ENCODE peak calls at places on chromosomes 16 and 17, in nine cellular contexts. S is heart right ventricle, N is WTC11, G is brain microvascular endothelial cell, Z is Caco-2, Q is psoas muscle, I is type B pancreatic cell, D is breast epithelium, W is nephron progenitor cell. V is an unnamed sample.

GRCh38 chr17:45096141-45096540 is 35.0 kb downstream of the NMT1 start:
- DNase-seq in S (no peak), W (no peak), N (no peak), Z (no peak), G (peak), Q (no peak), I (no peak), D (no peak), V (no peak)

GRCh38 chr17:71511266-71511995 is 609.4 kb upstream of the SOX9 start:
- DNase-seq in D (no peak), Q (no peak), G (no peak), Z (no peak), I (no peak), W (no peak), S (no peak), N (no peak), V (no peak)

GRCh38 chr16:84687715-84688114 is 12.1 kb upstream of the USP10 start:
- DNase-seq in Q (no peak), G (peak), W (no peak), N (no peak), S (no peak), Z (no peak), I (no peak), D (no peak), V (no peak)

GRCh38 chr17:28145348-28145747 is 102.9 kb downstream of the NLK start:
- DNase-seq in D (no peak), Z (no peak), I (no peak), G (peak), Q (no peak), W (no peak), S (no peak), N (no peak), V (no peak)

GRCh38 chr17:69715656-69716055 is 301.2 kb downstream of the MAP2K6 start:
- DNase-seq in Z (no peak), I (no peak), N (no peak), S (no peak), G (no peak), W (no peak), D (no peak), Q (no peak), V (no peak)

GRCh38 chr17:28427372-28427771 is 21.4 kb upstream of the SLC46A1 start:
- DNase-seq in Q (no peak), W (no peak), D (no peak), I (no peak), S (no peak), Z (no peak), N (no peak), G (no peak), V (no peak)

GRCh38 chr16:84466692-84467091 is 37.8 kb downstream of the MEAK7 start:
- DNase-seq in N (no peak), Q (no peak), W (no peak), Z (no peak), D (no peak), I (no peak), G (no peak), S (no peak), V (no peak)

GRCh38 chr16:90022209-90023077 is 3.2 kb upstream of the DBNDD1 start:
- DNase-seq in S (peak), G (peak), W (no peak), D (peak), Z (peak), Q (peak), I (no peak), N (peak), V (peak)

GRCh38 chr17:36977568-36977967 is 28.8 kb downstream of the AATF start:
- DNase-seq in D (no peak), W (no peak), S (no peak), G (no peak), I (no peak), Q (no peak), Z (no peak), N (no peak), V (no peak)

DNA sequence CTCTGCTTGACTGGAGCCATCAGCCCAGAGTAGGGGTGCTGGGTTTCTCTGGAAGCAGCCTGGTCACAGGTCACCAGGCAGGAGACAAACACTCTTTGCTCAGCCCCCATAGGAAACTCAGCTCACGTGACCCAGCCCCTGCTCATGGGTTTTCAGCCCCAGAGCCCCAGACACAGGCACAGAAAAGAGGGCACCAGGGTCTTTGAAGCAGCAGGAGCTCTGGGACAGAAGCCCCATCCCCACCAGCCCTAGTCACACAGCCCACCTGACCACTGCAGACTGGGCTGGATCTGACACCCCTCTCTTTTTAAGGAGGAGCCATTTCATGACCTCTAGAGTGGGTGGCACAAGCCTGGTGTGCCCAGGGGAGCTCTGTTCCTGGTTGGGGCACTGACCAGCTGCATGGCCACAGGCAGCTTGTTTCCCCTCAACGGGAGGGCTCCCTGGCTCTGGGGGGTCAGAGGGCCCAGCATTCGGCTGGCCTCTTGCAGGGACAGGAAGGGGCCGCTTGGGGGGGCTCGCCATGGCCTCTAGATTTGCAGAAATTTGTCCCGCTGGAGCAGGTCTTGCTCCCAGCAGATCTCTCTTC is 13.8 kb upstream of the CD79B start:
- DNase-seq in S (no peak), I (no peak), W (peak), Z (no peak), G (no peak), Q (no peak), D (no peak), N (no peak), V (peak)
- TF ChIP-seq CTCF in S (no peak), I (no peak), W (no peak), Z (no peak), G (no peak), Q (no peak), D (no peak), N (no peak), V (no peak)

GRCh38 chr16:46973457-46974324 is at the start of gene DNAJA2:
- DNase-seq in I (peak), S (peak), Z (peak), Q (peak), N (peak), G (peak), W (peak), D (peak), V (peak)
- TF ChIP-seq CTCF in I (no peak), S (no peak), Z (no peak), Q (peak), N (no peak), G (no peak), W (no peak), D (no peak), V (no peak)

GRCh38 chr17:7841622-7842379 is 7.8 kb downstream of the KDM6B start:
- DNase-seq in Q (peak), I (peak), Z (peak), G (peak), N (peak), S (peak), D (peak), W (peak), V (peak)

GRCh38 chr17:7843536-7844291 is 9.7 kb downstream of the KDM6B start:
- DNase-seq in W (peak), S (peak), D (peak), I (no peak), Q (peak), G (peak), N (peak), Z (peak), V (peak)

GRCh38 chr17:7841309-7841621 is 7.2 kb downstream of the KDM6B start:
- DNase-seq in W (no peak), G (no peak), D (no peak), I (no peak), Z (no peak), S (no peak), Q (no peak), N (no peak), V (no peak)

GRCh38 chr17:7842950-7843535 is 9.0 kb downstream of the KDM6B start:
- DNase-seq in D (peak), G (peak), N (peak), I (no peak), S (peak), Q (peak), W (no peak), Z (no peak), V (peak)

DNA sequence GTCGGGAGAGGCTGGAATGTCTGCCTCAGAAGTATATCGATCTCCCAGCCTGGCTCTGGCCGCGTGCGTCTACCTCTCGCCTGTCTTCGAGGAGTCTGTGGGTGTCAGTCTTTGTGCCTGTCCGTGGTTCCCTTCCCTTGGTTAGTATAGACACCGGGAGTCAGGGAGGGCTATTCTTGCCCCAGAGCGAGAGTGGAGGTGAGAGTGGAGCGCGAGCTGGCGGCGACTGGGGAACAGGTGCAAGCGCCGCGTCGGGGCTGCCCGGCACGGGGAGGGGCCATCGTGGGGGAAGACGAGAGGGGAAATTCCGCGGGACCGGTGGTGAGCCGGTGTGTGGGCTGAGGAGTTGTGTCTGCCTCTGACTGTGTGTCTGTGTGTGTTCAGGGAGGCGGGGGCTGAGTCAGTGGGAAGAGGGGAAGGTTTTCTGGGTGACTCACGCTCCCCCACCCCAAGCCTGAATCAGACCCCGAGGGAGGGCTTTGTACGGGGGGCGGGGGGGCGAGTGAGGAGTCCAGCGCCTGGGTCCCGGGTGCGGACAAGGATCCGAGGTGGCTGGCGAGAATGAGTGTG is 8.4 kb downstream of the KDM6B start:
- DNase-seq in Q (peak), G (peak), I (no peak), Z (peak), W (no peak), N (no peak), D (peak), S (peak), V (no peak)
- TF ChIP-seq CTCF in Q (no peak), G (no peak), I (no peak), Z (no peak), W (no peak), N (no peak), D (no peak), S (no peak), V (no peak)

DNA sequence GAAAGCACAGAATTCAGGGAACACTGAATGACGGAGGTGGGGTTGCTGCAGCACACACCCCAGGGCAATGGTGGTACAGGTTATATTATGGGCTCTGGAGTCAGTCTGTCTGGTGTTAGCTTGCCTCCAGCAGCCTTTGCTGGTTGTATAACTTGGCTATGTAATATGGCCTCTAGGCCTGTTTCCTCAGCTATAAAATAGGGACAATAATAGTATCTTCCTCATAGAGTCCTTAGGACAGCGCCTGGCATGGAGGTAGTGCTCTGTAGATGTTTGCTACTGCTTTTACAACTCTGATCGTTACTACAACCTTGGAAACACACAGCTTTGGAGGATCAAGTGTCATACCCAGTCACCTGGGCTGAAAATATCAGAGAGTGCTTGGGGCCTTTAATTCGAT is 31.5 kb downstream of the GTF3C1 start:
- DNase-seq in I (no peak), D (no peak), Q (no peak), Z (no peak), N (no peak), G (no peak), W (no peak), S (no peak), V (no peak)
- TF ChIP-seq CTCF in I (no peak), D (no peak), Q (no peak), Z (no peak), N (no peak), G (no peak), W (no peak), S (no peak), V (no peak)

DNA sequence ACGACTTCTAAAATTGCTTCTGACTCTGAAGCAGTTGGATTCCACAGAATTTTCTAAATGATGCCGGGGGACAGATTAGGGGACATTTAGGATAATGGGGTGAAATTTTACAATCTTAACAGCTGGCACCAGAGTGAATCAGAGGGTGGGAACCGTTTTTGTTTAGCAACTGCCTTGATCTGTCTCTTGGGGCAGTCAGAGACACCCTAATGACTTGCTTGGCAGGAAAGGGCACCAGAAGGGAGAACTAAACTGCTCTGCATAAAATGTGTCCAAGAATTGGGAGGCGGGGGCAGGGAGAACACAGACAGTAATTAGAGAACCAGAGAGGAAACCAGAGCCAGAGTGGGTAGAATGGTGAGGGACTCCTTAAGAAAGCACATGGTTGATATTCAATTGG is 6.1 kb upstream of the ABCC12 start:
- DNase-seq in I (no peak), Q (no peak), D (no peak), S (no peak), W (no peak), Z (no peak), N (no peak), G (no peak), V (no peak)
- TF ChIP-seq CTCF in I (no peak), Q (no peak), D (no peak), S (no peak), W (no peak), Z (no peak), N (no peak), G (no peak), V (no peak)

GRCh38 chr16:87185313-87185712 is 131.9 kb downstream of the C16orf95 start:
- DNase-seq in Q (no peak), W (no peak), N (no peak), Z (no peak), G (no peak), I (no peak), D (no peak), S (no peak), V (no peak)
- TF ChIP-seq CTCF in Q (no peak), W (no peak), N (no peak), Z (no peak), G (peak), I (peak), D (no peak), S (no peak), V (no peak)

GRCh38 chr17:50953831-50954601 is 87.9 kb upstream of the TOB1 start:
- DNase-seq in Z (peak), I (no peak), D (peak), N (peak), G (peak), S (peak), Q (peak), W (peak), V (no peak)

GRCh38 chr17:50955667-50956120 is 89.5 kb upstream of the TOB1 start:
- DNase-seq in N (no peak), I (no peak), S (no peak), Z (peak), W (no peak), Q (no peak), G (no peak), D (no peak), V (no peak)

GRCh38 chr17:50953518-50953830 is 87.3 kb upstream of the TOB1 start:
- DNase-seq in G (no peak), W (no peak), Z (no peak), D (no peak), N (no peak), Q (peak), I (no peak), S (no peak), V (no peak)

GRCh38 chr17:50955160-50955559 is 89.0 kb upstream of the TOB1 start:
- DNase-seq in S (no peak), I (no peak), W (no peak), G (no peak), D (no peak), Z (peak), N (no peak), Q (no peak), V (no peak)

GRCh38 chr17:50954641-50955121 is 88.5 kb upstream of the TOB1 start:
- DNase-seq in Q (no peak), I (no peak), G (no peak), S (no peak), Z (peak), W (no peak), N (no peak), D (no peak), V (no peak)
- TF ChIP-seq CTCF in Q (no peak), I (no peak), G (no peak), S (no peak), Z (no peak), W (no peak), N (no peak), D (no peak), V (no peak)

DNA sequence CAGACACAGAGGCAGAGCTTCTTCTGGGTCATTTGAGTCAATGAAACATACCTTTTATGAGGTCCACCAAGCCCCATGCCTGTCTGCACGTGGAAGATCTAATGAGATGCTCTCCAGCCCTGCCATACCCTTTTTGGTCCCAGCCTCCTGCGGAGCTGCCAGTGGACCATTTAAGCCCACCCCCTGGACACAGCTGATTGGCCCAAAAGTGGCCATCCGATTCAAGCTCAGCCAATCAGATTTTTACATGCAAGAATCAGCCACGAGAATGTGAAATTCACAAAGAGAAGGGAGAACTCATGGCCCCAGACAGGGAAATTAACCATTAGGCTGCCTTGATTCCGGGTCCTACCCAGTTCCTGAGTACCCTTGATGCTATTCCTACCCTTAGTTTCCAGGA is 231.0 kb upstream of the EEF2KMT start:
- DNase-seq in S (no peak), I (no peak), N (no peak), Q (no peak), W (no peak), Z (no peak), G (no peak), D (no peak), V (no peak)
- TF ChIP-seq CTCF in S (no peak), I (no peak), N (no peak), Q (no peak), W (no peak), Z (no peak), G (no peak), D (no peak), V (no peak)

DNA sequence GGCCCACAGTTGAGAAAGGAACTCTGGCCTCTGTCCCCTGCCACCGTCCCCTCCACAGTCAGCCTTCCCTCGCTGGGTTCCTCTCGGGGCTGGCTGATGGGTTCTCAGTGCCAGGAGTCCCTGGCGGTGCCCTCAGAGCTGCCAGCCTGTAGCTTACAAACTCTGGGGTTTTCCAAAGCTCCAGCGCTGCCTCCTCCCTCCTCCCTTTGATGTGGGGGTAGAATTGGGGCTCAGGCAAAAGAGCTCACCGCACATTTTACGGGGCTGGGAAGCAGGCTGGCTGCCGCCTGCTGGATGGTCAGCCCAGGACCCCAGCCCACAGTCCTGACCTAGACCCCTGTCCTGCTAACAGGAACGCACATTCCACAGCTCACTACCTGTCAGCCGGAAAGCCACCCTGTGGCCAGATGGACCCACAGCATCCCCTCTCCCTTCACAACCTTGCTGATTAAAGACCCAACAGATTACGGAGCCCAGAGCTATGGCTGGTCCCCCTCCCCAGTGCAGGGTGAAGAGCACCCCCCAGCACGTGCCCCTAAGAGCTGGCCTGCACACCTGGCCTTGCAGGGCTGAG is 6.0 kb downstream of the VASN start:
- DNase-seq in S (peak), W (no peak), D (no peak), I (no peak), Q (no peak), G (no peak), N (no peak), Z (no peak), V (no peak)
- TF ChIP-seq CTCF in S (no peak), W (peak), D (no peak), I (peak), Q (no peak), G (peak), N (no peak), Z (peak), V (no peak)